ENCODE peak calls at places on chromosomes 5 and 9, in six cellular contexts. One of them, this sample, is unnamed.

GRCh38 chr5:101664071-101664791 is 631.9 kb downstream of the SLCO4C1 start:
- DNase-seq in ACHN: no peak
- DNase-seq in GDM1: no peak
- DNase-seq in IMR-90: no peak
- DNase-seq in lung microvascular endothelial cell: no peak
- DNase-seq in GM04504: no peak
- DNase-seq in this sample: no peak

GRCh38 chr5:136062563-136063274 is 33.9 kb downstream of the TGFBI start:
- DNase-seq in IMR-90: peak
- DNase-seq in ACHN: peak
- DNase-seq in GM04504: no peak
- DNase-seq in GDM1: peak
- DNase-seq in lung microvascular endothelial cell: peak
- DNase-seq in this sample: no peak

GRCh38 chr9:16664211-16664610 is 206.3 kb downstream of the BNC2 start:
- DNase-seq in IMR-90: peak
- DNase-seq in lung microvascular endothelial cell: no peak
- DNase-seq in GDM1: no peak
- DNase-seq in ACHN: peak
- DNase-seq in GM04504: no peak
- DNase-seq in this sample: no peak

GRCh38 chr9:15543033-15543791 is 9.6 kb upstream of the CCDC171 start:
- DNase-seq in lung microvascular endothelial cell: no peak
- DNase-seq in ACHN: no peak
- DNase-seq in GDM1: no peak
- DNase-seq in IMR-90: peak
- DNase-seq in GM04504: no peak
- DNase-seq in this sample: no peak

GRCh38 chr5:180139731-180140626 is 68.4 kb upstream of the RNF130 start:
- DNase-seq in GDM1: no peak
- DNase-seq in GM04504: no peak
- DNase-seq in IMR-90: no peak
- DNase-seq in lung microvascular endothelial cell: no peak
- DNase-seq in ACHN: no peak
- DNase-seq in this sample: no peak

GRCh38 chr9:131656356-131657030 is 83.4 kb downstream of the RAPGEF1 start:
- DNase-seq in GDM1: peak
- DNase-seq in ACHN: no peak
- DNase-seq in IMR-90: no peak
- DNase-seq in lung microvascular endothelial cell: peak
- DNase-seq in GM04504: no peak
- DNase-seq in this sample: no peak

GRCh38 chr5:147617191-147617606 is 107.3 kb upstream of the DPYSL3 start:
- DNase-seq in ACHN: no peak
- DNase-seq in lung microvascular endothelial cell: no peak
- DNase-seq in GDM1: no peak
- DNase-seq in IMR-90: peak
- DNase-seq in GM04504: no peak
- DNase-seq in this sample: no peak

GRCh38 chr5:37838152-37838932 is 1.5 kb downstream of the GDNF start:
- DNase-seq in GM04504: peak
- DNase-seq in lung microvascular endothelial cell: peak
- DNase-seq in ACHN: peak
- DNase-seq in GDM1: no peak
- DNase-seq in IMR-90: peak
- DNase-seq in this sample: no peak

GRCh38 chr9:86405926-86406325 is 51.7 kb upstream of the TUT7 start:
- DNase-seq in IMR-90: peak
- DNase-seq in lung microvascular endothelial cell: no peak
- DNase-seq in GM04504: peak
- DNase-seq in GDM1: no peak
- DNase-seq in ACHN: peak
- DNase-seq in this sample: peak

GRCh38 chr9:134585746-134586706 is 55.6 kb upstream of the COL5A1 start:
- DNase-seq in ACHN: no peak
- DNase-seq in GDM1: peak
- DNase-seq in GM04504: no peak
- DNase-seq in IMR-90: peak
- DNase-seq in lung microvascular endothelial cell: no peak
- DNase-seq in this sample: no peak

GRCh38 chr9:115378758-115379157 is 260.8 kb upstream of the TNC start:
- DNase-seq in GM04504: no peak
- DNase-seq in IMR-90: no peak
- DNase-seq in lung microvascular endothelial cell: no peak
- DNase-seq in ACHN: no peak
- DNase-seq in GDM1: no peak
- DNase-seq in this sample: no peak

GRCh38 chr9:35691757-35692301 is 2.1 kb upstream of the TPM2 start:
- DNase-seq in GDM1: no peak
- DNase-seq in GM04504: no peak
- DNase-seq in IMR-90: no peak
- DNase-seq in lung microvascular endothelial cell: no peak
- DNase-seq in ACHN: no peak
- DNase-seq in this sample: no peak

GRCh38 chr5:98750693-98751092 is 22.8 kb upstream of the RGMB start:
- DNase-seq in ACHN: no peak
- DNase-seq in GDM1: no peak
- DNase-seq in GM04504: no peak
- DNase-seq in lung microvascular endothelial cell: peak
- DNase-seq in IMR-90: no peak
- DNase-seq in this sample: no peak

GRCh38 chr9:92650839-92651621 is 18.9 kb downstream of the IPPK start:
- DNase-seq in IMR-90: peak
- DNase-seq in lung microvascular endothelial cell: peak
- DNase-seq in ACHN: no peak
- DNase-seq in GDM1: no peak
- DNase-seq in GM04504: no peak
- DNase-seq in this sample: no peak

GRCh38 chr5:177469061-177469628 is 4.3 kb downstream of the DBN1 start:
- DNase-seq in ACHN: no peak
- DNase-seq in GDM1: no peak
- DNase-seq in GM04504: no peak
- DNase-seq in IMR-90: no peak
- DNase-seq in lung microvascular endothelial cell: no peak
- DNase-seq in this sample: no peak

GRCh38 chr5:36939969-36940858 is 63.6 kb downstream of the NIPBL start:
- DNase-seq in ACHN: no peak
- DNase-seq in GDM1: no peak
- DNase-seq in lung microvascular endothelial cell: no peak
- DNase-seq in IMR-90: no peak
- DNase-seq in GM04504: no peak
- DNase-seq in this sample: no peak

GRCh38 chr9:103245369-103245768 is 250.2 kb downstream of the CYLC2 start:
- DNase-seq in ACHN: no peak
- DNase-seq in GM04504: no peak
- DNase-seq in lung microvascular endothelial cell: no peak
- DNase-seq in IMR-90: no peak
- DNase-seq in GDM1: no peak
- DNase-seq in this sample: no peak

GRCh38 chr5:140262839-140263238 is 40.1 kb downstream of the PFDN1 start:
- DNase-seq in lung microvascular endothelial cell: no peak
- DNase-seq in GM04504: no peak
- DNase-seq in IMR-90: no peak
- DNase-seq in GDM1: no peak
- DNase-seq in ACHN: no peak
- DNase-seq in this sample: no peak

GRCh38 chr5:125272364-125272763 is 525.9 kb upstream of the ZNF608 start:
- DNase-seq in GM04504: no peak
- DNase-seq in ACHN: no peak
- DNase-seq in GDM1: no peak
- DNase-seq in IMR-90: no peak
- DNase-seq in lung microvascular endothelial cell: no peak
- DNase-seq in this sample: no peak

GRCh38 chr9:110047955-110048472 is 159.9 kb downstream of the C9orf152 start:
- DNase-seq in GM04504: no peak
- DNase-seq in ACHN: peak
- DNase-seq in GDM1: no peak
- DNase-seq in IMR-90: no peak
- DNase-seq in lung microvascular endothelial cell: peak
- DNase-seq in this sample: no peak

GRCh38 chr9:130196643-130197042 is 24.4 kb downstream of the NCS1 start:
- DNase-seq in GM04504: no peak
- DNase-seq in IMR-90: peak
- DNase-seq in ACHN: no peak
- DNase-seq in lung microvascular endothelial cell: no peak
- DNase-seq in GDM1: no peak
- DNase-seq in this sample: no peak

GRCh38 chr5:110738503-110738811 is 350 bp upstream of the SLC25A46 start:
- DNase-seq in lung microvascular endothelial cell: no peak
- DNase-seq in ACHN: no peak
- DNase-seq in GDM1: no peak
- DNase-seq in GM04504: no peak
- DNase-seq in IMR-90: no peak
- DNase-seq in this sample: no peak

GRCh38 chr5:168215646-168216045 is 75.8 kb upstream of the WWC1 start:
- DNase-seq in GM04504: no peak
- DNase-seq in lung microvascular endothelial cell: peak
- DNase-seq in GDM1: no peak
- DNase-seq in IMR-90: no peak
- DNase-seq in ACHN: no peak
- DNase-seq in this sample: no peak

This sample was measured in AG04450.